ENCODE peak calls at places on chromosomes 6 and 20, in five cellular contexts. I is adrenal gland, X is neural crest cell, F is thyroid gland, D is fibroblast of pulmonary artery. U is an unnamed sample.
A peak's percentile ranks its signal among the peaks of the same experiment; 100 is the strongest.

GRCh38 chr6:109075934-109076333 is 18.7 kb downstream of the SESN1 start:
- DNase-seq in I (no peak), X (no peak), F (no peak), D (no peak), U (no peak)

GRCh38 chr20:47370850-47371782 is 14.6 kb upstream of the ZMYND8 start:
- DNase-seq in I (peak; percentile 54), X (no peak), F (no peak), D (no peak), U (peak; percentile 41)

GRCh38 chr20:25219365-25219764 is 23.9 kb downstream of the ENTPD6 start:
- DNase-seq in I (no peak), X (no peak), F (no peak), D (no peak), U (no peak)

GRCh38 chr6:6654599-6655575 is 66.4 kb downstream of the LY86 start:
- DNase-seq in I (peak; percentile 43), X (no peak), F (no peak), D (peak; percentile 88), U (no peak)

GRCh38 chr6:53250137-53250760 is 98.5 kb downstream of the ELOVL5 start:
- DNase-seq in I (no peak), X (no peak), F (no peak), D (no peak), U (no peak)

GRCh38 chr20:48635791-48636267 is 192.0 kb downstream of the PREX1 start:
- DNase-seq in I (peak; percentile 70), X (peak; percentile 75), F (peak; percentile 38), D (peak; percentile 63), U (peak; percentile 87)

GRCh38 chr20:46983466-46983865 is 88.8 kb downstream of the EYA2 start:
- DNase-seq in I (no peak), X (no peak), F (no peak), D (no peak), U (no peak)

GRCh38 chr20:13037727-13038126 is 29.0 kb downstream of the SPTLC3 start:
- DNase-seq in I (no peak), X (no peak), F (no peak), D (no peak), U (no peak)

GRCh38 chr6:90516074-90516660 is 70.7 kb downstream of the MAP3K7 start:
- DNase-seq in I (no peak), X (no peak), F (no peak), D (no peak), U (no peak)

GRCh38 chr6:148342146-148343027 is at the start of gene SASH1:
- DNase-seq in I (peak; percentile 35), X (peak; percentile 69), F (peak; percentile 72), D (peak; percentile 87), U (peak; percentile 57)

GRCh38 chr6:161439093-161439492 is 165.2 kb upstream of the AGPAT4 start:
- DNase-seq in I (peak; percentile 87), X (no peak), F (peak; percentile 18), D (peak; percentile 96), U (no peak)

GRCh38 chr6:168039301-168039700 is 39.7 kb downstream of the FRMD1 start:
- DNase-seq in I (no peak), X (no peak), F (no peak), D (no peak), U (no peak)

GRCh38 chr20:1189827-1190226 is 5.0 kb upstream of the TMEM74B start:
- DNase-seq in I (no peak), X (no peak), F (no peak), D (no peak), U (no peak)

GRCh38 chr6:17096076-17096475 is 5.8 kb upstream of the STMND1 start:
- DNase-seq in I (no peak), X (no peak), F (no peak), D (no peak), U (no peak)

GRCh38 chr6:105001906-105002305 is 45.0 kb downstream of the LIN28B start:
- DNase-seq in I (no peak), X (no peak), F (peak; percentile 76), D (no peak), U (peak; percentile 40)

DNA sequence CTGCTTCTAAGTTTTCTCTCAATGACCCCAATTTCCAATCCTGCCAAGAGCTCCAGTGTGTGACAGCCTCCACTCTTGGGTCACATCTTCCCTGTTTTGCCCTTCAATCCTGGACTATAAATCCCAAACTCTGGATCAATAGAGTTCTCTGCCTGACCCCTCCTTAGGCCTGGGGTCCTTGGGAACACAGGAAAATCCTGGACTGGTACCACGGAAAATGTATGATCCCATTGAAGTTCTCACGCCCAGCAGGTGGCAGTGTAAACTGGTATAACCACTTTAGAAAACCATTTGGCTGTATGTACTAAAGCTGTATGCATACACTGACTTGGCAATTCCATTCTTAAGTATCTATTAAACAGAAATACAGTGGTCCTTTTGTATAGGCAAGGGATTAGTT is 98.0 kb downstream of the SNAP25 start:
- DNase-seq in I (peak; percentile 47), X (no peak), F (no peak), D (no peak), U (no peak)
- TF ChIP-seq CTCF in I (peak; percentile 48), X (peak; percentile 44), F (no peak), D (peak; percentile 23), U (peak; percentile 22)

GRCh38 chr6:131779304-131779703 is 28.5 kb upstream of the ENPP1 start:
- DNase-seq in I (no peak), X (no peak), F (peak; percentile 54), D (no peak), U (no peak)

GRCh38 chr6:131781717-131782116 is 26.1 kb upstream of the ENPP1 start:
- DNase-seq in I (no peak), X (no peak), F (no peak), D (no peak), U (no peak)

GRCh38 chr6:131780600-131780999 is 27.2 kb upstream of the ENPP1 start:
- DNase-seq in I (no peak), X (no peak), F (no peak), D (no peak), U (no peak)

GRCh38 chr6:131784561-131784960 is 23.3 kb upstream of the ENPP1 start:
- DNase-seq in I (no peak), X (no peak), F (no peak), D (no peak), U (no peak)

DNA sequence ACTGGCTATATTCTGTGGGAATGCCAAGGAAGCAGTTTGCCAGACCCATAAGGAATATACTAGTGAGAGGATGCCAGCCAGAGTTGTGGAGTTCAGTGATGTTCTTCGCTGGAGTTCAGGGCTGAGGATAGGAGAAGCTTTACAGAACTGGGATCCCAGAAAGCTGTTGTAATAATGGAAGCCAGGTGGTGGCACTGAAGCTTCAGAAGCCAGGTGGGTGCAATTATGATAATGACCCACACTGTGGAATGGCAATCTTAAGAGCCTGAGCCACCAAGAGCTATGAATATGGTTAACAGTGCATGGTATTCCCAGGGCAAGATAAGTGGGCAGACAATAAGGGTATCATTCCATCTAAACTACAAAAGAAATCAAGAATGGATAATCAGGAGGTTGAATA is 25.1 kb upstream of the ENPP1 start:
- DNase-seq in I (no peak), X (no peak), F (peak; percentile 14), D (no peak), U (no peak)
- TF ChIP-seq CTCF in I (peak; percentile 44), X (no peak), F (peak; percentile 64), D (no peak), U (no peak)

DNA sequence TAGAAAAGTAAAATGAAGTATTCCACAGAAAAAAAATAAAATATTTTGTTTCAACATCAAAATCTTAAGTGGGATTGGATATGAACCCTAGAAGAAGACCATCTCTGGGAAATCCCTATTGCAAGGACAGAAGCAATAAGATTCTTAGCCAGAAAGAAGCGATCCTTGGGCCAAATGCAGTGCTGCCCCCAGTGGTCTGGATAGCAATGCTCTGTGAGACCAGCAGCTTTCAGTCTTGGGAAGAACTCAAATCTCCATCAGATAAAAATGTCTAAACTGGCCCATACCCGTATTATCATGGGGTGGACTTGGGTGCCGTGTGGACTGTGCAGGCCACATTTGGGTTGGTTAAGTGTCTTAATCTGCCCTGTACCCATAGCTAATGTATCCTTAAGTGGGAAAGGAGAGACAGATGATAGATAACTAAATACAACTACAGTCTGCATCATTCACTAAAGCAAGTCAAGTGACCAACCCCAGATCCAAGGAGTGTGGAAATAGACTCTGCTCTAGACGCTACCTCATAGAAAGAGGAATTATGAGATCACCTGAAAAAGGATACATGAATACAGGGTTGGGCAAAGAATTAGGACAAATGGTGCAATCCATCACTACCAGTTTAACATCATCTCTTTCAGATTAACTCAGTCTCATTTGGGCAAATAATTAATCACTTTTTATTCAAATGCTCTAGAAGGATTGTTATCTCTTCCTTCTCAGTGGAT is 38.9 kb upstream of the SNAP25 start:
- DNase-seq in I (peak; percentile 31), X (peak; percentile 5), F (no peak), D (peak; percentile 3), U (peak; percentile 40)
- TF ChIP-seq CTCF in I (no peak), X (peak; percentile 55), F (no peak), D (peak; percentile 45), U (peak; percentile 56)

GRCh38 chr6:79408598-79408997 is 128.6 kb downstream of the LCA5 start:
- DNase-seq in I (no peak), X (no peak), F (no peak), D (no peak), U (no peak)

GRCh38 chr6:79399499-79399898 is 137.7 kb downstream of the LCA5 start:
- DNase-seq in I (no peak), X (no peak), F (no peak), D (no peak), U (no peak)

GRCh38 chr6:79404677-79405076 is 132.6 kb downstream of the LCA5 start:
- DNase-seq in I (no peak), X (no peak), F (no peak), D (no peak), U (peak; percentile 16)

GRCh38 chr6:79403525-79403924 is 133.7 kb downstream of the LCA5 start:
- DNase-seq in I (no peak), X (no peak), F (no peak), D (no peak), U (no peak)

DNA sequence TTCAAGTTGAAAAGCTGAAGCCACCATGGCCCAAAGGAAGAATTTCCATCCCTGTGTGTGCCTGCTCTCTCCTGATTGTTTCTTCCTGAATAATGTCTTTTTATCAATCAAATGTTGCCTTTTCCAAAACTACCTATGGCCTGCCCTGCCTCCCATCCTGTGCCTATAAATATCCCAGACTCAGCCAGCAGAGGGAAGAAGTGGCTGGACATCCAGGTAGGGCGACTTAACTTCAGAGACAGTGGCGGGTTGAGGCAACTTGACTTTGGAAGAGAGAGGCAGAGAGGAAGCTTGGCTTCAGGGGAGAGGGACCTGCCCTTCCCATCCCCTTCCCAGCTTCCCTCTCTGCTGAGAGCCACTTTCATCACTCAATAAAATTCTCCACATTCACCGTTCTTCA is 133.0 kb downstream of the LCA5 start:
- DNase-seq in I (no peak), X (no peak), F (no peak), D (no peak), U (no peak)
- TF ChIP-seq CTCF in I (no peak), X (peak; percentile 33), F (no peak), D (no peak), U (no peak)